ENCODE peak calls at places on chromosomes 4 and X, in four cellular contexts. I, C, S and R are unnamed samples.

GRCh38 chrX:9832811-9833210 is 46.6 kb downstream of the SHROOM2 start:
- DNase-seq in S (no peak), C (no peak), I (no peak), R (no peak)

GRCh38 chrX:13077168-13077567 is 32.7 kb upstream of the FAM9C start:
- DNase-seq in S (no peak), I (no peak), C (no peak), R (no peak)

GRCh38 chr4:1644906-1645657 is 39.0 kb downstream of the FAM53A start:
- DNase-seq in C (peak), I (no peak), S (no peak), R (peak)

GRCh38 chr4:113077611-113078010 is 28.2 kb downstream of the ANK2 start:
- DNase-seq in S (no peak), I (no peak), C (no peak), R (no peak)

GRCh38 chrX:85620466-85620865 is 241.0 kb upstream of the POF1B start:
- DNase-seq in I (no peak), C (no peak), S (no peak), R (no peak)

GRCh38 chr4:175560628-175561027 is 251.4 kb downstream of the GPM6A start:
- DNase-seq in C (no peak), S (peak), I (no peak), R (no peak)

GRCh38 chr4:181677203-181677602 is 566.0 kb upstream of the TENM3 start:
- DNase-seq in I (no peak), C (no peak), S (no peak), R (no peak)

GRCh38 chrX:39734174-39734776 is 363.5 kb downstream of the BCOR start:
- DNase-seq in C (no peak), I (no peak), S (no peak), R (no peak)

GRCh38 chr4:54005475-54005874 is 58.9 kb downstream of the CHIC2 start:
- DNase-seq in I (no peak), C (no peak), S (no peak), R (no peak)

GRCh38 chr4:182307746-182308145 is 64.5 kb downstream of the TENM3 start:
- DNase-seq in S (no peak), C (no peak), I (no peak), R (no peak)

GRCh38 chrX:17859609-17860178 is 1.4 kb downstream of the RAI2 start:
- DNase-seq in C (no peak), I (no peak), S (peak), R (no peak)

GRCh38 chrX:101191217-101191750 is 28.3 kb upstream of the DRP2 start:
- DNase-seq in I (no peak), S (no peak), C (peak), R (no peak)

GRCh38 chr4:144985536-144985935 is 112.5 kb downstream of the ANAPC10 start:
- DNase-seq in I (no peak), C (no peak), S (no peak), R (no peak)

GRCh38 chr4:105895324-105895608 is at the start of gene NPNT:
- DNase-seq in I (no peak), C (peak), S (peak), R (peak)

GRCh38 chr4:101155368-101155767 is 192.0 kb downstream of the PPP3CA start:
- DNase-seq in I (no peak), S (no peak), C (no peak), R (no peak)

GRCh38 chr4:98517444-98518021 is 140.9 kb downstream of the TSPAN5 start:
- DNase-seq in S (no peak), I (no peak), C (no peak), R (no peak)

GRCh38 chrX:76248901-76249300 is 76.0 kb downstream of the PBDC1 start:
- DNase-seq in S (no peak), C (no peak), I (no peak), R (no peak)

GRCh38 chr4:1321486-1321885 is 25.5 kb upstream of the UVSSA start:
- DNase-seq in S (no peak), C (no peak), I (no peak), R (peak)

GRCh38 chr4:174437756-174438155 is 84.5 kb downstream of the HPGD start:
- DNase-seq in C (no peak), S (no peak), I (no peak), R (no peak)

GRCh38 chr4:141713771-141714445 is 77.5 kb downstream of the IL15 start:
- DNase-seq in I (no peak), S (no peak), C (no peak), R (no peak)

GRCh38 chrX:136909119-136909705 is 28.7 kb upstream of the RBMX start:
- DNase-seq in S (peak), I (peak), C (peak), R (peak)

GRCh38 chr4:164799410-164799809 is 45.5 kb downstream of the SMIM31 start:
- DNase-seq in S (no peak), C (no peak), I (no peak), R (no peak)

GRCh38 chr4:23878912-23879732 is 10.7 kb downstream of the PPARGC1A start:
- DNase-seq in I (no peak), S (no peak), C (no peak), R (no peak)

GRCh38 chrX:23694606-23695005 is 27.3 kb downstream of the PRDX4 start:
- DNase-seq in C (peak), S (peak), I (no peak), R (no peak)

GRCh38 chr4:7590205-7590604 is 155.5 kb upstream of the PSAPL1 start:
- DNase-seq in S (no peak), C (no peak), I (no peak), R (no peak)

GRCh38 chr4:29970626-29971025 is 749.5 kb upstream of the PCDH7 start:
- DNase-seq in C (no peak), S (no peak), I (no peak), R (no peak)

GRCh38 chr4:38306482-38307071 is 346.4 kb downstream of the PTTG2 start:
- DNase-seq in C (no peak), I (no peak), S (no peak), R (no peak)

GRCh38 chrX:148422531-148422930 is 77.9 kb upstream of the AFF2 start:
- DNase-seq in C (no peak), S (no peak), I (no peak), R (no peak)

GRCh38 chrX:2924151-2924550 is 5.0 kb downstream of the ARSD start:
- DNase-seq in I (no peak), C (no peak), S (no peak), R (no peak)